ENCODE peak calls at places on chromosomes 7 and 10, in seven cellular contexts. One of them, this sample, is unnamed.

GRCh38 chr10:4270116-4270515 is 485.1 kb upstream of the KLF6 start:
- DNase-seq in mesothelial cell of epicardium: no peak
- DNase-seq in lower lobe of right lung: no peak
- DNase-seq in neural crest cell: no peak
- DNase-seq in glutamatergic neuron: no peak
- DNase-seq in RWPE1: no peak
- DNase-seq in GM12865: no peak
- DNase-seq in this sample: no peak

GRCh38 chr7:101093907-101094306 is 8.6 kb downstream of the TRIM56 start:
- DNase-seq in mesothelial cell of epicardium: no peak
- DNase-seq in lower lobe of right lung: no peak
- DNase-seq in neural crest cell: no peak
- DNase-seq in glutamatergic neuron: no peak
- DNase-seq in RWPE1: peak
- DNase-seq in GM12865: no peak
- DNase-seq in this sample: no peak

GRCh38 chr7:18498327-18498726 is 2.8 kb downstream of the HDAC9 start:
- DNase-seq in mesothelial cell of epicardium: no peak
- DNase-seq in lower lobe of right lung: no peak
- DNase-seq in neural crest cell: no peak
- DNase-seq in glutamatergic neuron: no peak
- DNase-seq in RWPE1: no peak
- DNase-seq in GM12865: no peak
- DNase-seq in this sample: no peak

GRCh38 chr7:33750177-33750576 is 155.2 kb upstream of the BMPER start:
- DNase-seq in mesothelial cell of epicardium: no peak
- DNase-seq in lower lobe of right lung: no peak
- DNase-seq in neural crest cell: no peak
- DNase-seq in glutamatergic neuron: no peak
- DNase-seq in RWPE1: no peak
- DNase-seq in GM12865: peak
- DNase-seq in this sample: no peak

GRCh38 chr10:63115732-63116383 is 17.3 kb upstream of the NRBF2 start:
- DNase-seq in mesothelial cell of epicardium: no peak
- DNase-seq in lower lobe of right lung: peak
- DNase-seq in neural crest cell: peak
- DNase-seq in glutamatergic neuron: no peak
- DNase-seq in RWPE1: peak
- DNase-seq in GM12865: no peak
- DNase-seq in this sample: peak

GRCh38 chr10:13745271-13745670 is 158.5 kb downstream of the PRPF18 start:
- DNase-seq in mesothelial cell of epicardium: no peak
- DNase-seq in lower lobe of right lung: no peak
- DNase-seq in neural crest cell: no peak
- DNase-seq in glutamatergic neuron: no peak
- DNase-seq in RWPE1: no peak
- DNase-seq in GM12865: no peak
- DNase-seq in this sample: no peak

GRCh38 chr7:85554294-85554877 is 367.5 kb upstream of the SEMA3D start:
- DNase-seq in mesothelial cell of epicardium: no peak
- DNase-seq in lower lobe of right lung: no peak
- DNase-seq in neural crest cell: peak
- DNase-seq in glutamatergic neuron: no peak
- DNase-seq in RWPE1: peak
- DNase-seq in GM12865: peak
- DNase-seq in this sample: peak

GRCh38 chr10:63267414-63268138 is 134.4 kb downstream of the NRBF2 start:
- DNase-seq in mesothelial cell of epicardium: no peak
- DNase-seq in lower lobe of right lung: no peak
- DNase-seq in neural crest cell: no peak
- DNase-seq in glutamatergic neuron: no peak
- DNase-seq in RWPE1: peak
- DNase-seq in GM12865: peak
- DNase-seq in this sample: no peak

GRCh38 chr10:71408436-71409225 is 11.9 kb downstream of the CDH23 start:
- DNase-seq in mesothelial cell of epicardium: no peak
- DNase-seq in lower lobe of right lung: no peak
- DNase-seq in neural crest cell: no peak
- DNase-seq in glutamatergic neuron: no peak
- DNase-seq in RWPE1: no peak
- DNase-seq in GM12865: no peak
- DNase-seq in this sample: no peak

GRCh38 chr7:104980969-104981670 is 32.9 kb upstream of the KMT2E start:
- DNase-seq in mesothelial cell of epicardium: no peak
- DNase-seq in lower lobe of right lung: no peak
- DNase-seq in neural crest cell: no peak
- DNase-seq in glutamatergic neuron: no peak
- DNase-seq in RWPE1: peak
- DNase-seq in GM12865: peak
- DNase-seq in this sample: no peak

GRCh38 chr10:93080350-93081046 is 6.8 kb downstream of the CYP26A1 start:
- DNase-seq in mesothelial cell of epicardium: no peak
- DNase-seq in lower lobe of right lung: peak
- DNase-seq in neural crest cell: peak
- DNase-seq in glutamatergic neuron: peak
- DNase-seq in RWPE1: peak
- DNase-seq in GM12865: peak
- DNase-seq in this sample: peak

GRCh38 chr10:24202181-24202570 is 6.8 kb upstream of the KIAA1217 start:
- DNase-seq in mesothelial cell of epicardium: no peak
- DNase-seq in lower lobe of right lung: no peak
- DNase-seq in neural crest cell: no peak
- DNase-seq in glutamatergic neuron: no peak
- DNase-seq in RWPE1: no peak
- DNase-seq in GM12865: no peak
- DNase-seq in this sample: no peak

GRCh38 chr7:140726304-140726703 is 29.8 kb downstream of the NDUFB2 start:
- DNase-seq in mesothelial cell of epicardium: no peak
- DNase-seq in lower lobe of right lung: no peak
- DNase-seq in neural crest cell: no peak
- DNase-seq in glutamatergic neuron: no peak
- DNase-seq in RWPE1: no peak
- DNase-seq in GM12865: peak
- DNase-seq in this sample: no peak
- TF ChIP-seq CTCF in mesothelial cell of epicardium: no peak
- TF ChIP-seq CTCF in lower lobe of right lung: no peak
- TF ChIP-seq CTCF in neural crest cell: peak
- TF ChIP-seq CTCF in glutamatergic neuron: no peak
- TF ChIP-seq CTCF in RWPE1: peak
- TF ChIP-seq CTCF in GM12865: peak
- TF ChIP-seq CTCF in this sample: no peak

DNA sequence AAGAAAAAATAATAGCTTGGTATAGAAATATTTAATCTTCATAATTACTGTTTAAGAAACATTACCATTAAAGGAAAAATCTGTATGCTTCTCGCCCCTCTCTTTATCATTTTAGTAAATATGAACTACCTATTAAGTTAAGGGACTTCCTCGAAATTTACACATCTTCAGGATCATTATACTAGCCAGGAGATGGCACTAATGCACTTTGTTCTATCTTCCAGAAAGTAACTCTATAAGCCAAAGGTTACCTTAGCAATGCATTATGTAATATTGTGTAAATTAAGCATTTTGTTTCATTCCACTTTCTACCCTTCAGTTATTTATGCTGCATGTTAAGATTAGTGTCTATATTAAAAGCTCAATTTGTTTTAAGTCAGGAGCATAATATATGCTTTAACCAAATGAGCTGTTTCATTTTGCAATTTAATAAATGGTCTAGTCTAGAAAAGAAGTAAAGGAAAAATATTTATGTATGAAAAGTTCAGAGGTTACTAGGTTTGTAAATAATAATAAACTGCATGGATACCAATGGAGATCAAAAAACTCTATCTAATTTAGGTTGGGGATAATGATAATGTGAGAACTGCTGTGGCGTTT is 128.4 kb downstream of the ANKRD7 start:
- DNase-seq in mesothelial cell of epicardium: no peak
- DNase-seq in lower lobe of right lung: no peak
- DNase-seq in neural crest cell: no peak
- DNase-seq in glutamatergic neuron: no peak
- DNase-seq in RWPE1: no peak
- DNase-seq in GM12865: peak
- DNase-seq in this sample: no peak
- TF ChIP-seq CTCF in mesothelial cell of epicardium: no peak
- TF ChIP-seq CTCF in lower lobe of right lung: no peak
- TF ChIP-seq CTCF in neural crest cell: peak
- TF ChIP-seq CTCF in glutamatergic neuron: no peak
- TF ChIP-seq CTCF in RWPE1: peak
- TF ChIP-seq CTCF in GM12865: peak
- TF ChIP-seq CTCF in this sample: no peak

GRCh38 chr10:6700066-6700465 is 120.0 kb upstream of the PRKCQ start:
- DNase-seq in mesothelial cell of epicardium: no peak
- DNase-seq in lower lobe of right lung: no peak
- DNase-seq in neural crest cell: no peak
- DNase-seq in glutamatergic neuron: no peak
- DNase-seq in RWPE1: no peak
- DNase-seq in GM12865: no peak
- DNase-seq in this sample: no peak

GRCh38 chr10:6702030-6702429 is 122.0 kb upstream of the PRKCQ start:
- DNase-seq in mesothelial cell of epicardium: no peak
- DNase-seq in lower lobe of right lung: no peak
- DNase-seq in neural crest cell: no peak
- DNase-seq in glutamatergic neuron: no peak
- DNase-seq in RWPE1: no peak
- DNase-seq in GM12865: no peak
- DNase-seq in this sample: no peak

GRCh38 chr10:6695519-6695918 is 115.4 kb upstream of the PRKCQ start:
- DNase-seq in mesothelial cell of epicardium: no peak
- DNase-seq in lower lobe of right lung: no peak
- DNase-seq in neural crest cell: no peak
- DNase-seq in glutamatergic neuron: no peak
- DNase-seq in RWPE1: no peak
- DNase-seq in GM12865: no peak
- DNase-seq in this sample: no peak

GRCh38 chr10:6701289-6701688 is 121.2 kb upstream of the PRKCQ start:
- DNase-seq in mesothelial cell of epicardium: no peak
- DNase-seq in lower lobe of right lung: no peak
- DNase-seq in neural crest cell: no peak
- DNase-seq in glutamatergic neuron: peak
- DNase-seq in RWPE1: peak
- DNase-seq in GM12865: no peak
- DNase-seq in this sample: peak

DNA sequence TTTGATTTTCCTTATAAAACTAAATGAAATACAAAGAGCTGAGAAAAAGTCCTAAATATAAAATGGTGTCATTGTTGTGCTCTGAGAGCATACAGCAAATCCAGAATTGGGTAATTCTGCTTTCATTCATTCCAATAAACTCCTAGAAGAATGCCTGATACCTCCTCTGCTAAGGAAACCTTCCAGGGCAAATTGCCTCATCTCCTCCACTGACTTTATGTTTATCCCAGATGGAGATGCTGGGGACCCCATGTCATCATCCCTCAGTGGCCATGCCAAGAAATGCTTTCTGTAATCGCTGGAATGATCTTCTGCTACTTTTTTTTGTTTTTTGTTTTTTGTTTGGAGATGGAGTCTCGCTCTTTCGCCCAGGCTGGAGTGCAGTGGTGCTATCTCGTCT is 119.3 kb upstream of the PRKCQ start:
- DNase-seq in mesothelial cell of epicardium: no peak
- DNase-seq in lower lobe of right lung: no peak
- DNase-seq in neural crest cell: no peak
- DNase-seq in glutamatergic neuron: no peak
- DNase-seq in RWPE1: no peak
- DNase-seq in GM12865: no peak
- DNase-seq in this sample: no peak
- TF ChIP-seq CTCF in mesothelial cell of epicardium: no peak
- TF ChIP-seq CTCF in lower lobe of right lung: no peak
- TF ChIP-seq CTCF in neural crest cell: no peak
- TF ChIP-seq CTCF in glutamatergic neuron: no peak
- TF ChIP-seq CTCF in RWPE1: no peak
- TF ChIP-seq CTCF in GM12865: no peak
- TF ChIP-seq CTCF in this sample: no peak

DNA sequence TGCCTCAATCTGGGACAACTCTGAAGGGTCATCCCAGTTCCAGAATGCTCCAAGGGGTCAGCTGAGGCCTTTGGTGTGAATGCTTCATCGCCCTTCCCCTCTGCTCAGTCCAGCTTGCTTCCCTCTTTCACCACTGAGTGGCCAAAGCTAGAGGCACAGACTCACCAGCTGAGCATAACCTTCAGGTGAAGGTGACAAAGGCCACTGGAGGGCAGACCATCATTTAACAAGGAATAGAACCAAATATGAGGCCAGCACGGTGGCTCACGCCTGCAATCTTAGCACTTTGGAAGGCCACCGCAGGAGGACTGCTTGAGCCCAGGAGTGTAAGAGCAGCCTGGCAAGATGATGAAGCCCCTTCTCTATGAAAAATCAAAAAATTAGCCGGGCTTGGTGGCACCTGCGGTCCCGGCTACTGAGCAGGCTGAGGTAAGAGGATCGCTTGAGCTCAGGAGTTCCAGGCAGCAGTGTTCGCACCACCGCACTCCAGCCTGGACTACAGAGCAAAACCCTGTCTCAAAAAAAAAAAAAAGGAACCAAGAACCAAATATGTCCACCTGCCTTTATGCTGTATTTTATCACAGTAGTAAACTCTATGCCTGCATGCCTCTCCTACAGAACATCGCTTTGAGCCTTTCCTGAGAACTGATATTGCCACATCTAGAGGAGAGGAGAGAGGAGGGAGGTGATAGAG is 13.4 kb downstream of the PRKAG2 start:
- DNase-seq in mesothelial cell of epicardium: no peak
- DNase-seq in lower lobe of right lung: no peak
- DNase-seq in neural crest cell: no peak
- DNase-seq in glutamatergic neuron: no peak
- DNase-seq in RWPE1: no peak
- DNase-seq in GM12865: peak
- DNase-seq in this sample: no peak
- TF ChIP-seq CTCF in mesothelial cell of epicardium: no peak
- TF ChIP-seq CTCF in lower lobe of right lung: no peak
- TF ChIP-seq CTCF in neural crest cell: peak
- TF ChIP-seq CTCF in glutamatergic neuron: no peak
- TF ChIP-seq CTCF in RWPE1: no peak
- TF ChIP-seq CTCF in GM12865: peak
- TF ChIP-seq CTCF in this sample: no peak

This sample was measured in endothelial cell.